ENCODE peak calls at places on chromosome 16, in eight cellular contexts. O is SK-N-SH, X is GM13976, S is AG10803, T is brain microvascular endothelial cell, A is adrenal gland, R is AG04450, V is A549. Y is an unnamed sample.
A peak's percentile ranks its signal among the peaks of the same experiment; 100 is the strongest.

GRCh38 chr16:88383401-88384221 is 852 bp downstream of the ZNF469 start:
- DNase-seq in O (peak; percentile 92), X (no peak), S (peak; percentile 58), T (peak; percentile 39), A (no peak), R (no peak), V (peak; percentile 72), Y (no peak)

GRCh38 chr16:8908779-8909468 is 26.8 kb downstream of the LITAFD start:
- DNase-seq in O (no peak), X (no peak), S (no peak), T (no peak), A (no peak), R (no peak), V (no peak), Y (no peak)

GRCh38 chr16:14375132-14375491 is 254.9 kb downstream of the PARN start:
- DNase-seq in O (no peak), X (no peak), S (peak; percentile 60), T (peak; percentile 19), A (no peak), R (no peak), V (no peak), Y (no peak)

GRCh38 chr16:82773018-82773417 is 146.2 kb downstream of the CDH13 start:
- DNase-seq in O (no peak), X (no peak), S (peak; percentile 33), T (no peak), A (no peak), R (no peak), V (no peak), Y (no peak)

GRCh38 chr16:67641779-67642708 is 2.9 kb upstream of the CARMIL2 start:
- DNase-seq in O (no peak), X (no peak), S (peak; percentile 61), T (no peak), A (peak; percentile 90), R (no peak), V (no peak), Y (no peak)

GRCh38 chr16:87821346-87822001 is 47.8 kb downstream of the SLC7A5 start:
- DNase-seq in O (no peak), X (no peak), S (no peak), T (no peak), A (no peak), R (no peak), V (no peak), Y (no peak)

GRCh38 chr16:19746561-19746960 is 28.5 kb downstream of the IQCK start:
- DNase-seq in O (peak; percentile 14), X (no peak), S (no peak), T (no peak), A (peak; percentile 54), R (no peak), V (no peak), Y (no peak)

GRCh38 chr16:46690281-46691178 is 1.1 kb downstream of the ORC6 start:
- DNase-seq in O (no peak), X (no peak), S (peak; percentile 24), T (peak; percentile 26), A (no peak), R (no peak), V (no peak), Y (no peak)

GRCh38 chr16:89431158-89431584 is 59.2 kb downstream of the ANKRD11 start:
- DNase-seq in O (no peak), X (no peak), S (peak; percentile 86), T (no peak), A (peak; percentile 71), R (peak; percentile 95), V (peak; percentile 70), Y (no peak)

DNA sequence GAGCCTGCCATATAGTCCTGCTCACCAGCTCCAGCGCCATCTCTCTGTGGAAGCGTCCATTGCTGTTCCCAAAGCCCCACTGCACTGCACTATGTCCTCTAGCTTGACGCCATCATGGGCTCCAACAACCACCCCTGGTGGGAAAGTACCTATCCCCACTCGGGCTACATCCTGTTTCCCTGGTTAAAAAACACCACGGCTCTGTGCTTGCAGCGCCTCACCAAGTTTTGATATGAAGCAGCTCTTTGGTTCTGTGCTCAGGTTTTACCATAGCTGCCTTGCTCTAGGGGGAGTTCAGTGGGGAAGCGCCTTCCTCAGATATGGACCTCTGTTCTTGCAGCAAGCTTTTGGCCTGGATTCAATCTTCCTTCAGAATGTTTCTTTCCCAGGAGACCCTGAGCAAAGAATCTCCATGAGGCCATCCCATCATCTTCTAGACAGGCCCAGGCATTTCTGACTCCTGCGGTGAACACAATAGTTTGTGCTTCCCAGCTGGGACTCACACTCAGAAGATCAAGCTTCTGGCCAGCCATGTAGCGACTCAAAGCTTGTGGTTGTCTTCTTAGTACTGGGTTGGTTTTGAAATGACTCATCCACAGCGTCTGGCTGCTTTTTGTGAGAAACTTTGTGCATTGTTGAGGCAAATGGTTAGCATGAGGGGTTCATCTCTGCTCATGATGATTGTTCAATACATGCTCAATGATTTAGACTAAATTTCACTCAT is 39.5 kb downstream of the DYNLRB2 start:
- DNase-seq in O (no peak), X (peak; percentile 68), S (peak; percentile 72), T (peak; percentile 89), A (no peak), R (no peak), V (peak; percentile 4), Y (peak; percentile 69)
- TF ChIP-seq CTCF in O (no peak), X (no peak), S (no peak), T (no peak), A (no peak), R (no peak), V (no peak), Y (peak; percentile 22)

GRCh38 chr16:1194665-1195392 is 30.2 kb downstream of the TPSG1 start:
- DNase-seq in O (peak; percentile 89), X (peak; percentile 62), S (no peak), T (no peak), A (peak; percentile 82), R (no peak), V (no peak), Y (peak; percentile 49)
- TF ChIP-seq CTCF in O (peak; percentile 91), X (peak; percentile 43), S (peak; percentile 42), T (peak; percentile 64), A (peak; percentile 99), R (peak; percentile 72), V (peak; percentile 89), Y (peak; percentile 49)

GRCh38 chr16:49281843-49282642 is 405 bp upstream of the CBLN1 start:
- DNase-seq in O (peak; percentile 100), X (peak; percentile 91), S (peak; percentile 44), T (peak; percentile 2), A (peak; percentile 84), R (no peak), V (peak; percentile 85), Y (peak; percentile 90)
- TF ChIP-seq CTCF in O (peak; percentile 53), X (no peak), S (no peak), T (no peak), A (peak; percentile 20), R (no peak), V (peak; percentile 53), Y (peak; percentile 21)

DNA sequence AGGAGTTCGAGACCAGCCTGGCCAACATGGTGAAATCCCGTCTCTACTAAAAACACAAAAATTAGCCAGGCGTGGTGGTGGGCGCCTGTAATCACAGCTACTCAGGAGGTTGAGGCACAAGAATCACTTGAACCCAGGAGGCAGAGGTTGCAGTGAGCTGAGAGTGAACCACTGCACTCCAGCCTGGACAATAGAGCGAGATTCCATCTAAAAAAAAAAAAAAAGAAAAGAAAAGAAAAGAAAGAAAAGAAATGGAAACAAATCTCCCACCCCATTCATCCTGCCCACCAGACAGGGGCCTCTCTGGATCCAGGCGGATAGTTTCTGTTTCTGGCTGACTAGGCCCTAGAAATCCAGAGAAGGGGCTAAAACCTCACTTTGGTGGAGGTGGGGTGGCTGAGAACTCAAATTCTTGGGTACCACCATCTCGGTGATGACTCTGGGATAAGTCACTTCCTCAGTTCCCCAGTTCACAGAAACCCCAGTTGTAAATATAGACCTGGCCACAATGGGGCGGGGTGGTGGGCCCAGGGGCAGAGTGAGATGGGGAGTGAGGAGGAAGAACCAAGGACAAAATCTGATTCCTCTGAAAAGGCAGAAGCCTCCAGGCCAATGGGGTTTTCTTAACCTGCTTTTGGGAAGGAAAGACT is 22.2 kb downstream of the SOCS1 start:
- DNase-seq in O (no peak), X (no peak), S (no peak), T (no peak), A (no peak), R (no peak), V (no peak), Y (no peak)
- TF ChIP-seq CTCF in O (no peak), X (no peak), S (no peak), T (no peak), A (no peak), R (no peak), V (no peak), Y (no peak)

Y was measured in GM10248.